ENCODE peak calls at places on chromosome 17, in nine cellular contexts. Q is prostate gland, O is breast epithelium, Z is transverse colon, S is HCT116, B is GM23338, C is SK-N-SH, E is GM12878, U is Panc1. F is an unnamed sample. For H3K4me1 and H3K27me3, the result is how much of the 10 kb centered on the place peaks cover.

GRCh38 chr17:67378444-67379250 is 1.6 kb downstream of the PITPNC1 start:
- DNase-seq in C (peak), O (peak), Z (peak), U (no peak), S (peak), B (peak), Q (peak), E (no peak), F (peak)

GRCh38 chr17:67046398-67046797 is 2.0 kb downstream of the CACNG1 start:
- DNase-seq in B (no peak), Z (peak), U (no peak), E (no peak), O (no peak), Q (no peak), C (no peak), S (no peak), F (peak)

GRCh38 chr17:11742891-11743290 is 144.6 kb downstream of the DNAH9 start:
- DNase-seq in B (peak), E (no peak), S (no peak), Q (no peak), C (no peak), U (no peak), Z (no peak), O (no peak), F (no peak)

GRCh38 chr17:13638855-13639458 is 37.2 kb upstream of the HS3ST3A1 start:
- DNase-seq in C (no peak), E (no peak), Q (no peak), U (no peak), O (no peak), B (peak), Z (no peak), S (no peak), F (no peak)

GRCh38 chr17:80264048-80264792 is 3.6 kb downstream of the RNF213 start:
- DNase-seq in O (no peak), C (no peak), S (no peak), Q (no peak), B (no peak), U (no peak), Z (peak), E (no peak), F (peak)

GRCh38 chr17:19799796-19800195 is 51.7 kb upstream of the ALDH3A1 start:
- DNase-seq in S (no peak), E (no peak), O (peak), U (no peak), Z (no peak), C (no peak), Q (peak), B (no peak), F (no peak)

GRCh38 chr17:39197380-39198185 is at the start of gene CACNB1:
- DNase-seq in O (no peak), U (no peak), B (peak), E (no peak), Z (peak), S (no peak), C (peak), Q (peak), F (peak)

GRCh38 chr17:17391575-17392370 is 85.0 kb upstream of the MED9 start:
- DNase-seq in E (peak), C (no peak), U (no peak), B (peak), S (no peak), O (no peak), Q (no peak), Z (peak), F (no peak)

GRCh38 chr17:77470330-77470786 is 329.6 kb downstream of the SEC14L1 start:
- DNase-seq in S (no peak), C (no peak), U (no peak), Z (no peak), O (no peak), Q (no peak), E (no peak), B (no peak), F (no peak)

GRCh38 chr17:12024332-12024731 is 3.7 kb downstream of the MAP2K4 start:
- DNase-seq in S (peak), U (peak), Q (no peak), Z (no peak), O (no peak), E (no peak), C (no peak), B (no peak), F (no peak)

GRCh38 chr17:4721203-4722135 is 9.8 kb upstream of the MED11 start:
- DNase-seq in E (no peak), Q (peak), B (no peak), O (no peak), U (no peak), Z (peak), C (no peak), S (peak), F (peak)

GRCh38 chr17:82948081-82948511 is 108.3 kb upstream of the ZNF750 start:
- DNase-seq in B (no peak), Z (peak), E (no peak), O (no peak), Q (no peak), U (no peak), C (no peak), S (no peak), F (peak)

GRCh38 chr17:75680431-75680830 is 13.3 kb downstream of the SAP30BP start:
- DNase-seq in U (no peak), Z (no peak), C (no peak), Q (no peak), S (no peak), B (no peak), O (no peak), E (no peak), F (peak)

GRCh38 chr17:17114592-17115225 is 72.5 kb downstream of the MPRIP start:
- DNase-seq in O (no peak), Q (no peak), U (no peak), C (no peak), S (no peak), E (no peak), B (no peak), Z (no peak), F (no peak)

GRCh38 chr17:74882517-74883240 is 9.9 kb upstream of the FDXR start:
- DNase-seq in Q (no peak), C (no peak), E (no peak), U (no peak), Z (no peak), S (no peak), O (no peak), B (no peak), F (no peak)

GRCh38 chr17:81394831-81395599 is at the start of gene BAHCC1:
- DNase-seq in O (peak), C (peak), E (no peak), Q (peak), U (peak), B (peak), Z (peak), S (peak), F (peak)

GRCh38 chr17:18263885-18264682 is 3.6 kb downstream of the MIEF2 start:
- DNase-seq in Q (no peak), C (no peak), O (no peak), Z (no peak), U (no peak), S (no peak), E (no peak), B (no peak), F (no peak)

GRCh38 chr17:1574697-1575471 is 12.3 kb upstream of the PITPNA start:
- DNase-seq in O (no peak), Z (no peak), C (peak), Q (no peak), E (no peak), S (no peak), U (no peak), B (peak), F (peak)

GRCh38 chr17:40557531-40558299 is 7.6 kb downstream of the CCR7 start:
- DNase-seq in Q (no peak), B (no peak), U (no peak), E (no peak), Z (no peak), S (no peak), O (no peak), C (no peak), F (peak)

GRCh38 chr17:7296189-7296861 is 1.9 kb upstream of the YBX2 start:
- DNase-seq in Q (peak), C (peak), O (peak), U (no peak), B (peak), E (no peak), Z (peak), S (peak), F (peak)

GRCh38 chr17:19703776-19704371 is 12.5 kb downstream of the SLC47A2 start:
- DNase-seq in U (no peak), C (peak), B (peak), S (no peak), Z (no peak), E (no peak), O (peak), Q (no peak), F (no peak)

GRCh38 chr17:70137451-70138230 is 31.7 kb upstream of the KCNJ2 start:
- DNase-seq in S (no peak), Q (peak), Z (peak), B (peak), C (no peak), U (no peak), E (peak), O (peak), F (no peak)

GRCh38 chr17:16463341-16464000 is 28.5 kb downstream of the LRRC75A start:
- DNase-seq in S (no peak), O (no peak), Z (peak), U (no peak), B (peak), C (peak), Q (no peak), E (no peak), F (peak)

GRCh38 chr17:41492351-41492750 is 2.6 kb upstream of the KRT36 start:
- DNase-seq in Z (no peak), C (no peak), O (no peak), E (no peak), S (no peak), Q (no peak), U (no peak), B (no peak), F (no peak)

GRCh38 chr17:73323622-73324455 is 12.0 kb upstream of the CDC42EP4 start:
- DNase-seq in S (no peak), B (no peak), U (no peak), E (no peak), O (no peak), C (peak), Z (no peak), Q (no peak), F (no peak)

GRCh38 chr17:16428098-16428882 is 12.9 kb downstream of the TRPV2 start:
- DNase-seq in Q (no peak), O (no peak), E (no peak), Z (peak), C (peak), B (peak), S (no peak), U (no peak), F (no peak)

GRCh38 chr17:5798104-5798503 is 213.8 kb upstream of the NLRP1 start:
- DNase-seq in O (no peak), U (no peak), Q (no peak), C (no peak), Z (no peak), S (no peak), B (peak), E (no peak), F (no peak)

GRCh38 chr17:75691371-75692290 is 24.5 kb downstream of the SAP30BP start:
- DNase-seq in O (peak), B (no peak), Q (peak), S (no peak), Z (no peak), E (no peak), C (no peak), U (no peak), F (peak)

GRCh38 chr17:36085710-36086268 is 4.2 kb downstream of the CCL3 start:
- DNase-seq in U (no peak), C (no peak), Q (no peak), B (no peak), Z (no peak), E (no peak), O (no peak), S (no peak), F (no peak)
- TF ChIP-seq POLR2AphosphoS5 in U (no peak), C (no peak), Q (no peak), B (no peak), Z (no peak), E (no peak), O (no peak), S (no peak), F (peak)

GRCh38 chr17:42670925-42671657 is 5.7 kb downstream of the PLEKHH3 start:
- DNase-seq in U (no peak), O (no peak), Q (no peak), S (no peak), E (no peak), C (no peak), B (peak), Z (no peak), F (no peak)
- H3K4me1 ChIP-seq in U (under half), O (under half), Q (under half), S (under half), E (under half), C (under half), B (under half), Z (half or more), F (under half)

GRCh38 chr17:48748728-48749566 is 20.4 kb upstream of the HOXB13 start:
- DNase-seq in U (no peak), O (no peak), Z (no peak), S (no peak), E (no peak), C (no peak), Q (no peak), B (no peak), F (no peak)
- H3K27me3 ChIP-seq in U (under half), O (half or more), Z (half or more), S (under half), E (half or more), C (half or more), Q (under half), B (half or more), F (half or more)

DNA sequence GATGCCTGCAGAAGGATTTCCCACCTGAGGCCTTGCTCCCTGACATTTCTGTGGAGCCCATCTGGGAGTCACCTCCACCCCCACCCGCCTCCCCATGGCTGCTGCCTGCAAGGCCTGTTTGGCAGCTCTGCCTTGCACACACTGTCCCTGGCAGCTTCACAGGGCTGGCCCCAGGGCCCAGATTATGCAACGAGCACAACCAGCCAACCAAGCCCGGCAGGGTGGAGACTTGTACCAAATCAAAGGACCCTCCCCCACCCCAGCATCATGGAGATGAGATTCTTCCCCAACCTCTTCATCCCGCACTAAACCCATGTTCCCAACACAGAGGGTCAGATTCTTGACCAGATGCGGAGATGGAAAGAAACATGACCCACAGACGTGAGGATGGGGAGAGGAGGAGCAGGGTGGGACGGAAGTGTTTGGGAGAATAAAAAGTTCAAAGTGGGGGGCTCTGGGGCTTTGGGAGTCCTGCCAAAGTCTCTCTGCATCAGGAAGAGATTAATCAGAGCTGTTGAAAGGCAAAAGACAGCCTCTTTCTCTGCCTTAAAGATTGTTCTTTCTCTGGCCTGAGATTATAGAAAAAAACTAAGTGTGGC is 3.8 kb downstream of the SMARCD2 start:
- DNase-seq in E (no peak), S (no peak), C (no peak), Z (peak), Q (peak), O (peak), B (peak), U (no peak), F (peak)
- TF ChIP-seq POLR2AphosphoS5 in E (no peak), S (no peak), C (no peak), Z (peak), Q (peak), O (peak), B (no peak), U (no peak), F (peak)

GRCh38 chr17:59840908-59841666 is 51.7 kb downstream of the TUBD1 start:
- DNase-seq in O (no peak), U (no peak), S (no peak), B (no peak), Z (no peak), E (no peak), C (no peak), Q (no peak), F (no peak)
- H3K4me1 ChIP-seq in O (under half), U (under half), S (half or more), B (under half), Z (under half), E (under half), C (under half), Q (under half), F (half or more)

DNA sequence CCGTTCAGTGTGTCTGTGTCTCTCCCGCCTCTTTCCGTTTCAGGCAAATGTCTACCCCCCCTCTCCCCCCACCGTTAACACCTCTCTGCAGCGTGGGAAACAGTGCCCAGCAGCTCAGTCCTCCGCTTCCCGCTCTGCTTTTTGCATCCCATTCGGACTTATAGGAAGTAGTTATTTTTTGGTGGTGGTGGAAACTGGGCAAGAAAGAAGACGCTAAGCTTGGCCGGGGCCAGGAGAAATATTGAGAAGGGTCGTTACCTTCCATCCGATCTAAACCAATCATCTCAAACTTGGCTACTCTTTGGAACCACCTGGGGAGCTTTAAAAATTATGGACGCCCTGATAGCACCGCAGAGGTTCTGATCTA is 504 bp upstream of the HLF start:
- DNase-seq in C (peak), S (no peak), O (no peak), Q (no peak), B (peak), Z (no peak), U (no peak), E (no peak), F (peak)
- H3K27me3 ChIP-seq in C (under half), S (under half), O (under half), Q (under half), B (half or more), Z (half or more), U (half or more), E (under half), F (under half)

F was measured in spleen.